ENCODE peak calls at places on chromosomes 5 and 9, in four cellular contexts. A is sigmoid colon, Y is body of pancreas, L is left ventricle myocardium inferior. H is an unnamed sample.

GRCh38 chr9:100222674-100223073 is 123.6 kb downstream of the INVS start:
- DNase-seq in A (no peak), Y (no peak), L (no peak), H (no peak)

GRCh38 chr9:121916008-121916407 is 177.1 kb downstream of the TTLL11 start:
- DNase-seq in A (no peak), Y (no peak), L (no peak), H (no peak)

GRCh38 chr9:70352802-70353201 is 61.7 kb downstream of the KLF9 start:
- DNase-seq in A (no peak), Y (no peak), L (no peak), H (no peak)

GRCh38 chr9:656918-657583 is 184.4 kb upstream of the DMRT1 start:
- DNase-seq in A (no peak), Y (no peak), L (no peak), H (no peak)

GRCh38 chr9:4713849-4714248 is 27.2 kb downstream of the AK3 start:
- DNase-seq in A (no peak), Y (no peak), L (no peak), H (no peak)

GRCh38 chr5:181222630-181223040 is 446 bp upstream of the TRIM41 start:
- DNase-seq in A (no peak), Y (no peak), L (no peak), H (no peak)

GRCh38 chr9:135565636-135566035 is 4.1 kb downstream of the PAEP start:
- DNase-seq in A (no peak), Y (no peak), L (no peak), H (no peak)

GRCh38 chr9:116405321-116405720 is 251.7 kb downstream of the PAPPA start:
- DNase-seq in A (no peak), Y (no peak), L (no peak), H (no peak)

GRCh38 chr5:1204693-1205242 is 3.4 kb downstream of the SLC6A19 start:
- DNase-seq in A (no peak), Y (peak; percentile 87), L (peak; percentile 33), H (no peak)

GRCh38 chr5:37792976-37793328 is 46.9 kb downstream of the GDNF start:
- DNase-seq in A (no peak), Y (no peak), L (no peak), H (no peak)

GRCh38 chr5:134095293-134095692 is 19.2 kb upstream of the TCF7 start:
- DNase-seq in A (no peak), Y (no peak), L (no peak), H (no peak)

GRCh38 chr9:336039-336438 is 121.4 kb downstream of the DOCK8 start:
- DNase-seq in A (no peak), Y (peak; percentile 29), L (no peak), H (no peak)

GRCh38 chr9:91659529-91660294 is 236.1 kb upstream of the NFIL3 start:
- DNase-seq in A (no peak), Y (no peak), L (no peak), H (no peak)

GRCh38 chr5:59542841-59543825 is 350.4 kb downstream of the PDE4D start:
- DNase-seq in A (peak; percentile 77), Y (peak; percentile 40), L (peak; percentile 49), H (no peak)

GRCh38 chr5:143336485-143336884 is 67.0 kb downstream of the NR3C1 start:
- DNase-seq in A (no peak), Y (no peak), L (no peak), H (no peak)

GRCh38 chr5:133341915-133342710 is 270.2 kb downstream of the FSTL4 start:
- DNase-seq in A (peak; percentile 20), Y (no peak), L (no peak), H (no peak)

GRCh38 chr5:140342287-140342686 is 4.1 kb downstream of the HBEGF start:
- DNase-seq in A (peak; percentile 63), Y (peak; percentile 60), L (no peak), H (no peak)

GRCh38 chr9:87663556-87663955 is 62.4 kb upstream of the CTSL start:
- DNase-seq in A (no peak), Y (no peak), L (no peak), H (no peak)

GRCh38 chr9:96651626-96652025 is 3.5 kb downstream of the PRXL2C start:
- DNase-seq in A (no peak), Y (no peak), L (no peak), H (no peak)

GRCh38 chr5:149240354-149240998 is 31.2 kb upstream of the AFAP1L1 start:
- DNase-seq in A (peak; percentile 69), Y (peak; percentile 44), L (no peak), H (no peak)

GRCh38 chr9:129609486-129610192 is 11.3 kb downstream of the C9orf50 start:
- DNase-seq in A (no peak), Y (peak; percentile 56), L (peak; percentile 51), H (peak; percentile 68)

GRCh38 chr9:34518110-34518616 is 4.6 kb downstream of the ENHO start:
- DNase-seq in A (peak; percentile 47), Y (no peak), L (no peak), H (no peak)

GRCh38 chr5:173001229-173001841 is 17.8 kb downstream of the ATP6V0E1 start:
- DNase-seq in A (no peak), Y (no peak), L (no peak), H (no peak)

GRCh38 chr5:95595289-95595931 is 24.5 kb upstream of the GPR150 start:
- DNase-seq in A (no peak), Y (peak; percentile 40), L (no peak), H (no peak)

GRCh38 chr5:142316051-142316450 is 8.8 kb downstream of the SPRY4 start:
- DNase-seq in A (no peak), Y (peak; percentile 7), L (no peak), H (no peak)

GRCh38 chr5:9538504-9538903 is 7.4 kb downstream of the SEMA5A start:
- DNase-seq in A (no peak), Y (no peak), L (no peak), H (no peak)

GRCh38 chr5:5183933-5184332 is 43.8 kb downstream of the ADAMTS16 start:
- DNase-seq in A (no peak), Y (no peak), L (no peak), H (no peak)

GRCh38 chr5:6791031-6791577 is 77.9 kb downstream of the TENT4A start:
- DNase-seq in A (no peak), Y (no peak), L (no peak), H (no peak)

GRCh38 chr5:168842571-168843205 is 263.5 kb upstream of the PANK3 start:
- DNase-seq in A (no peak), Y (no peak), L (no peak), H (no peak)

GRCh38 chr5:138243794-138244193 is 30.6 kb downstream of the GFRA3 start:
- DNase-seq in A (peak; percentile 65), Y (no peak), L (no peak), H (no peak)

GRCh38 chr5:120991569-120991968 is 527.5 kb downstream of the PRR16 start:
- DNase-seq in A (no peak), Y (no peak), L (no peak), H (no peak)

GRCh38 chr9:120099064-120099463 is 480.9 kb downstream of the CDK5RAP2 start:
- DNase-seq in A (no peak), Y (no peak), L (no peak), H (no peak)

GRCh38 chr5:112005533-112005926 is 248.5 kb upstream of the NREP start:
- DNase-seq in A (no peak), Y (no peak), L (no peak), H (no peak)

GRCh38 chr5:113067635-113068344 is 91.2 kb downstream of the DCP2 start:
- DNase-seq in A (no peak), Y (no peak), L (no peak), H (peak; percentile 13)

GRCh38 chr5:96302174-96302738 is 130.8 kb downstream of the PCSK1 start:
- DNase-seq in A (no peak), Y (no peak), L (no peak), H (no peak)

GRCh38 chr5:95284512-95285405 is at the start of gene MCTP1:
- DNase-seq in A (no peak), Y (peak; percentile 17), L (peak; percentile 14), H (no peak)

GRCh38 chr5:2205596-2205995 is 322.9 kb upstream of the IRX4 start:
- DNase-seq in A (no peak), Y (no peak), L (no peak), H (no peak)

GRCh38 chr5:159301351-159301911 is 28.9 kb downstream of the IL12B start:
- DNase-seq in A (no peak), Y (no peak), L (no peak), H (no peak)

GRCh38 chr9:36928210-36928609 is 105.9 kb downstream of the PAX5 start:
- DNase-seq in A (no peak), Y (no peak), L (no peak), H (no peak)

GRCh38 chr9:36923025-36923625 is 110.9 kb downstream of the PAX5 start:
- DNase-seq in A (peak; percentile 48), Y (peak; percentile 12), L (no peak), H (no peak)

GRCh38 chr9:36922548-36922947 is 111.5 kb downstream of the PAX5 start:
- DNase-seq in A (peak; percentile 56), Y (no peak), L (no peak), H (no peak)

GRCh38 chr9:36924071-36924470 is 110.0 kb downstream of the PAX5 start:
- DNase-seq in A (peak; percentile 3), Y (peak; percentile 8), L (no peak), H (no peak)

DNA sequence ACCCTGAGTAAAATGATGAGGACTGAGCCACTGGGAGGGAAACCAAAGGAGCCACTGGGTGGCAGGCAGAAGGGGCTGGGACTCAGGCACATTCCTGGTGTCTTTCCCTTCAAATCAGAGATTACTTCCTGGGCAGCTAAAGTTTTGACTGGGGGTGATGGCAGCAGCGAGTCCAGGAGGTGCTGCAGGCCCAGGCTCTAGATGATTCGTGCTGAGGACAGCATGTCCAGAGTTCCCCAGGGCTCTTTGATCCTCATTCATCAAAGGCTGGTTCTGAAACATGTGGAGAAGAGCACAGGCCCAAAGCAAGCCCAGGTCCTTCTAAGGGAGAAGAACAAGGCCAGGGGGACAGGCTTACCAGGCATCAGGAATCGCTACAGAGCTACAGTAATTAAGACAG is 109.0 kb downstream of the PAX5 start:
- DNase-seq in A (peak; percentile 6), Y (no peak), L (no peak), H (no peak)
- TF ChIP-seq CTCF in A (no peak), Y (no peak), L (no peak), H (no peak)

GRCh38 chr9:98217255-98217654 is 24.8 kb upstream of the CORO2A start:
- DNase-seq in A (no peak), Y (no peak), L (no peak), H (no peak)
- H3K4me3 ChIP-seq in A (no peak overlapping the region), Y (no peak overlapping the region), L (no peak overlapping the region), H (no peak overlapping the region)

GRCh38 chr5:136506131-136506530 is 140.8 kb upstream of the TRPC7 start:
- DNase-seq in A (no peak), Y (no peak), L (no peak), H (no peak)
- H3K27ac ChIP-seq in A (no peak overlapping the region), Y (no peak overlapping the region), L (no peak overlapping the region), H (no peak overlapping the region)

DNA sequence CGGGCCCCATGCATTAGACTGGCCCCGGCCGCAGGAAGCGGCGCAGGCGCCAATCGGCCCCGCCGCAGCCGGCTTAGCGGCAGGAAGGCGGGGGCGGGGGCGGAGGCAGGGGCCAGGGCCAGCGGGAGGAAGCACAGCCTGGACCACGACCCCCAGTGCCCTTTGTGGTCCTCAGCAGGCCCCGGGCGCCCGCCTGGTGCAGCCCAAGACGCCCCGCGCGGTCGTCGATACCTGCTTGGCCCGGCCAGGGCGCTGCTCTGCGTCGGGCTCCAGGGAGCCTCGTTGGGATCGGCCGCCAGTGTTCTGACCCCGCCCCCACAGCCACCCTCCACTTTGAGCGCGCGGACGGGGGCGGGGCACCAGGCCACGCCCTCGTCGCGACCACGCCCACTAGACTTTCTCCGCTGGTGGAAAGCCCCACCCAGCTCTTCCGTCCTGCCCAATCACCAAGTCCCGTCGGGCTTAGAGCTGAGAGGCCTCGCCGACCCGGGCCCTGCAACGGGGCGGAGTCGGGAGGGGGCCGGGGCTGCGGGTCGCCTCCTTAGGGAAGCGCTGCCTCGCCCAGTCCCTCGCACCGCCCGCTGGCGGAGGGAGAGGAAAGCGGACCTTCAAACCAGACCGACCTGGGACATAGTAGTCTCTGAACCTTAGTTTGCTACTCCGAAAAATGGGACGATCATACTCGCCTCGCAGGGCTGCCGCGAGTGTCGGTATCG is at the start of gene PDLIM7:
- DNase-seq in A (peak; percentile 99), Y (peak; percentile 97), L (peak; percentile 96), H (peak; percentile 96)
- TF ChIP-seq CTCF in A (no peak), Y (no peak), L (peak; percentile 36), H (no peak)